ENCODE peak calls at places on chromosome 15, in four cellular contexts. P is psoas muscle, S is transverse colon, B is tibial artery. U is an unnamed sample.
A peak's percentile ranks its signal among the peaks of the same experiment; 100 is the strongest.

GRCh38 chr15:68631621-68632051 is 52.8 kb downstream of the CORO2B start:
- DNase-seq in P (no peak), S (no peak), B (no peak), U (no peak)

GRCh38 chr15:71705151-71705550 is 105.2 kb upstream of the NR2E3 start:
- DNase-seq in P (no peak), S (no peak), B (no peak), U (no peak)

GRCh38 chr15:26716069-26716468 is 56.8 kb downstream of the GABRB3 start:
- DNase-seq in P (no peak), S (no peak), B (no peak), U (no peak)

GRCh38 chr15:47484119-47484518 is 233.2 kb upstream of the SEMA6D start:
- DNase-seq in P (no peak), S (no peak), B (no peak), U (no peak)

GRCh38 chr15:57172925-57173324 is 203.4 kb upstream of the CGNL1 start:
- DNase-seq in P (no peak), S (no peak), B (no peak), U (no peak)

GRCh38 chr15:31364301-31365031 is 37.8 kb downstream of the KLF13 start:
- DNase-seq in P (peak; percentile 56), S (peak; percentile 57), B (peak; percentile 65), U (no peak)

GRCh38 chr15:60589253-60589652 is 110.3 kb upstream of the ICE2 start:
- DNase-seq in P (no peak), S (peak; percentile 46), B (no peak), U (no peak)

GRCh38 chr15:75597667-75598341 is 18.7 kb upstream of the PTPN9 start:
- DNase-seq in P (no peak), S (no peak), B (no peak), U (no peak)

GRCh38 chr15:85168642-85169173 is 187.1 kb downstream of the PDE8A start:
- DNase-seq in P (no peak), S (peak; percentile 57), B (no peak), U (no peak)

GRCh38 chr15:64459382-64459781 is 996 bp upstream of the ZNF609 start:
- DNase-seq in P (no peak), S (no peak), B (no peak), U (no peak)

GRCh38 chr15:77464129-77464865 is 43.6 kb downstream of the HMG20A start:
- DNase-seq in P (no peak), S (no peak), B (no peak), U (no peak)

GRCh38 chr15:92043283-92043682 is 189.8 kb downstream of the SLCO3A1 start:
- DNase-seq in P (no peak), S (no peak), B (no peak), U (no peak)

GRCh38 chr15:101463265-101463664 is 26.2 kb downstream of the PCSK6 start:
- DNase-seq in P (no peak), S (peak; percentile 78), B (no peak), U (no peak)

GRCh38 chr15:64629063-64629462 is 146.3 kb downstream of the RBPMS2 start:
- DNase-seq in P (no peak), S (no peak), B (no peak), U (no peak)

GRCh38 chr15:67824900-67825879 is at the start of gene SKOR1:
- DNase-seq in P (peak; percentile 46), S (no peak), B (peak; percentile 54), U (no peak)

GRCh38 chr15:81092559-81092902 is 41.5 kb upstream of the CFAP161 start:
- DNase-seq in P (peak; percentile 61), S (no peak), B (no peak), U (peak; percentile 39)

GRCh38 chr15:41950505-41950904 is 21.9 kb downstream of the EHD4 start:
- DNase-seq in P (no peak), S (no peak), B (no peak), U (no peak)

GRCh38 chr15:99464137-99464536 is 101.6 kb upstream of the MEF2A start:
- DNase-seq in P (no peak), S (no peak), B (no peak), U (no peak)

GRCh38 chr15:39851505-39852082 is 68.5 kb downstream of the GPR176 start:
- DNase-seq in P (no peak), S (no peak), B (no peak), U (no peak)

GRCh38 chr15:47427463-47427862 is 289.8 kb upstream of the SEMA6D start:
- DNase-seq in P (no peak), S (no peak), B (no peak), U (no peak)

GRCh38 chr15:33430564-33430963 is 119.8 kb downstream of the RYR3 start:
- DNase-seq in P (no peak), S (no peak), B (no peak), U (no peak)

GRCh38 chr15:69795601-69796000 is 302.1 kb downstream of the TLE3 start:
- DNase-seq in P (no peak), S (no peak), B (peak; percentile 48), U (no peak)

GRCh38 chr15:20356444-20357138 is 185.0 kb downstream of the GOLGA6L6 start:
- DNase-seq in P (peak; percentile 71), S (peak; percentile 40), B (peak; percentile 66), U (peak; percentile 15)

GRCh38 chr15:80242132-80242769 is 9.8 kb downstream of the CTXND1 start:
- DNase-seq in P (no peak), S (peak; percentile 12), B (no peak), U (no peak)

GRCh38 chr15:100218411-100218810 is 123.4 kb downstream of the ADAMTS17 start:
- DNase-seq in P (no peak), S (no peak), B (no peak), U (no peak)

GRCh38 chr15:51424780-51425179 is 83.3 kb downstream of the GLDN start:
- DNase-seq in P (no peak), S (no peak), B (no peak), U (no peak)

DNA sequence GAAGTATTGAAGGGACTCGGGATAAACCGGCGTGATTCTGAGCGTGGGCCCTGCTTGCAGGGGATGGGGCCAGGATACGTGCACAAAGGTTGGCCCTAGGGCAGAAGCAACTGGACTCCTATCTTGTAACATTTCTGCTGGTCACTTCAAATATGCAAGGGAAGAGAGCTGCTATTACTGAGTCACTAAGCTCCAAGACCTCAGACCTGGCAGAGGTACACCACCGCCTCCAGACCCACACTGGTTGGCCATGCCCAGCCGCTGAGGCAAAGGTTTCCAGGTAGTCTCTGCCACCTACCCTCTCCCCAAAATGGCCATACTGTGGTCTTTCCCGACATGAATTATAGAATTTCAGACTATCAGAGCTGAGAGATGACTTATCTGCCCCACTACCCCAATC is 13.4 kb upstream of the STRA6 start:
- DNase-seq in P (no peak), S (no peak), B (no peak), U (no peak)
- H3K4me1 ChIP-seq in P (no peaks in the 10 kb centered on the region), S (no peaks in the 10 kb centered on the region), B (no peaks in the 10 kb centered on the region), U (no peaks in the 10 kb centered on the region)

GRCh38 chr15:66770518-66771350 is 68.7 kb downstream of the SMAD6 start:
- DNase-seq in P (peak; percentile 8), S (peak; percentile 36), B (no peak), U (no peak)
- H3K4me3 ChIP-seq in P (no peak overlapping the region), S (no peak overlapping the region), B (no peak overlapping the region), U (no peak overlapping the region)

DNA sequence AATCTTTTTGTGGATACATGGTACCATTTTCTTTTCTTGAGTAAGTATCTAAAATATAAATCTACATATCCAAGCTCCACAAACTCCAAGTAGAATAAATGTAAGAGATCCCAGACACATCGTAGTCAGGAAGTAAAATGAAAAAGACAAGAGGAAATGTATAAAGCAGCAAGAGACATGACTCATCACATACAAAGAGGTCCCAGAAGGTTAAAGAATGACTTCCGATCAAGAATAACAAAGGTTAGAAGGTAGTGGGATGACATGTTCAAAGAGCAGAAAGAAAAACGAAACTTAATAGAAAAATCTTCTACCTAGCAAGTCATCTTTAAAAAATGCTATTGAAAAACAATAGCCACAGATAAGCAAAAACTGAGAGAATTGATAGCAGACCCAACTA is 705.8 kb downstream of the NR2F2 start:
- DNase-seq in P (no peak), S (no peak), B (no peak), U (no peak)
- H3K9me3 ChIP-seq in P (no peaks in the 10 kb centered on the region), S (no peaks in the 10 kb centered on the region), B (no peaks in the 10 kb centered on the region), U (no peaks in the 10 kb centered on the region)

GRCh38 chr15:83322061-83322460 is 37.6 kb upstream of the BNC1 start:
- DNase-seq in P (no peak), S (no peak), B (no peak), U (no peak)

GRCh38 chr15:83318861-83319415 is 34.5 kb upstream of the BNC1 start:
- DNase-seq in P (no peak), S (no peak), B (no peak), U (no peak)

GRCh38 chr15:83320831-83321230 is 36.4 kb upstream of the BNC1 start:
- DNase-seq in P (no peak), S (no peak), B (no peak), U (no peak)

GRCh38 chr15:83320404-83320803 is 35.9 kb upstream of the BNC1 start:
- DNase-seq in P (no peak), S (no peak), B (no peak), U (no peak)

GRCh38 chr15:83319771-83320170 is 35.3 kb upstream of the BNC1 start:
- DNase-seq in P (no peak), S (no peak), B (no peak), U (no peak)
- H3K4me1 ChIP-seq in P (no peaks in the 10 kb centered on the region), S (no peaks in the 10 kb centered on the region), B (no peaks in the 10 kb centered on the region), U (no peaks in the 10 kb centered on the region)

DNA sequence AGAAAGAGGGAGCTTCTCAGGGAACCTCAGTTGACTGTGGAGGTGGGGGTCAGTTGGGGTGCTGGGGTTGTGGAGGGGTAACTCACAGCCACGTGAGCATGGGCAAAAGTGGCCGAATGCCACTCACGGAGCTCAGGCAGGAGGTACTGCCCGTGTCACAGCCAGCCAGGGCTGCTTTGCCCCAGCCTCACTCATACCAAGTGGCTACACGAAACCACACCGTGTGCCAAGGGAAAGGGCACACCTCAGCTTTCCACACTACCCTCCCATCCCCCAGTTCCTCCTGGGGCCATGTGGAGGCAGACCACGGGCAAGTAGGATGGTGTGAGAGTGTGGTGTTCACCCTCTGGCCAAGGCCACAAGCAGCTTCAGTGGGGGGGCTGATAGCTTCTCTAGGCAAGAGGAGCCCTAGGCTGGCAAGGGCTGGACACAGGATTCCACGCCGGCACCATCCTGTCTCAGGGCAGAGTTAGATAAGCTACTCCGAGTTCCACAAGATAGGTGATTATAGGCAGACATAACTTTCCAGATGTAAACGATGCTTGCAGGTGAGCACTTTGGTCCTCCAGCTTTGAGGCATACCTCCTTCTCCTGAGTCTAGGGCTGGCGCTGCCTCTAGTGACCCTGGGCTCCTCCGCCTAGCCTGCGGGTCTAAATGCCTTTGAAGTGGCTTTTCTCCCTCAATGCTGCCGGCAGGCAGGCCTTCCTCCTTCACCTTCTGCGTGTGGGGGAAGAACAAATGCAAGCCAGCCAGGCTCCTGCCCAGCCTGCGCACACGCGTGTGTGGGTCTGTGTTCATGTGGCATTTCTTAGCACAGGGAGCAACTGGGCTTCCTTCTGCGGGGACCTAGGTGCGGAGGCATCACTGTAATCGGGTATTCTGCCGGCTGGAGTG is 25.0 kb downstream of the RGMA start:
- DNase-seq in P (peak; percentile 83), S (no peak), B (no peak), U (no peak)
- H3K4me3 ChIP-seq in P (peak overlapping the region; percentile 27), S (no peak overlapping the region), B (no peak overlapping the region), U (no peak overlapping the region)

U was measured in uterus.